ENCODE peak calls at places on chromosomes 12 and 14, in six cellular contexts. Q, D, B, N, I and K are unnamed samples.

GRCh38 chr12:19183121-19183838 is 53.7 kb downstream of the PLEKHA5 start:
- DNase-seq in Q (no peak), D (no peak), B (no peak), N (no peak), I (peak; percentile 45), K (no peak)

GRCh38 chr14:85546390-85546789 is 16.4 kb downstream of the FLRT2 start:
- DNase-seq in Q (no peak), D (no peak), B (no peak), N (no peak), I (no peak), K (no peak)

GRCh38 chr12:43338848-43339526 is 213.0 kb downstream of the ADAMTS20 start:
- DNase-seq in Q (peak; percentile 77), D (no peak), B (peak; percentile 54), N (peak; percentile 31), I (peak; percentile 78), K (no peak)

GRCh38 chr12:64946132-64946829 is 121.8 kb downstream of the TBC1D30 start:
- DNase-seq in Q (peak; percentile 55), D (no peak), B (peak; percentile 18), N (peak; percentile 59), I (no peak), K (peak; percentile 87)

GRCh38 chr14:99654235-99655000 is 9.5 kb downstream of the HHIPL1 start:
- DNase-seq in Q (peak; percentile 82), D (no peak), B (peak; percentile 90), N (peak; percentile 43), I (peak; percentile 45), K (peak; percentile 29)

GRCh38 chr14:78605065-78605762 is 435.0 kb downstream of the NRXN3 start:
- DNase-seq in Q (no peak), D (no peak), B (no peak), N (no peak), I (no peak), K (no peak)

GRCh38 chr12:271165-271564 is 8.5 kb upstream of the SLC6A13 start:
- DNase-seq in Q (no peak), D (no peak), B (no peak), N (no peak), I (no peak), K (no peak)

GRCh38 chr12:32776258-32776657 is 20.6 kb upstream of the YARS2 start:
- DNase-seq in Q (no peak), D (no peak), B (no peak), N (no peak), I (peak; percentile 10), K (no peak)

GRCh38 chr12:6332459-6332858 is 9.4 kb downstream of the TNFRSF1A start:
- DNase-seq in Q (peak; percentile 76), D (no peak), B (no peak), N (no peak), I (peak; percentile 98), K (no peak)

GRCh38 chr12:58657175-58657574 is 263.1 kb downstream of the LRIG3 start:
- DNase-seq in Q (peak; percentile 58), D (no peak), B (no peak), N (no peak), I (no peak), K (no peak)

GRCh38 chr14:94213741-94214140 is 39.6 kb downstream of the PPP4R4 start:
- DNase-seq in Q (no peak), D (no peak), B (no peak), N (no peak), I (no peak), K (no peak)

GRCh38 chr12:9793774-9794395 is 33.2 kb upstream of the CD69 start:
- DNase-seq in Q (no peak), D (no peak), B (no peak), N (no peak), I (no peak), K (no peak)

GRCh38 chr12:7155471-7156034 is 25.4 kb downstream of the CLSTN3 start:
- DNase-seq in Q (no peak), D (no peak), B (peak; percentile 3), N (no peak), I (no peak), K (no peak)

GRCh38 chr12:70809887-70810286 is 110.7 kb downstream of the PTPRR start:
- DNase-seq in Q (no peak), D (no peak), B (no peak), N (no peak), I (no peak), K (no peak)

GRCh38 chr12:57965766-57966165 is 24.4 kb downstream of the ATP23 start:
- DNase-seq in Q (no peak), D (no peak), B (no peak), N (no peak), I (peak; percentile 27), K (no peak)

GRCh38 chr12:45789025-45789424 is 59.5 kb downstream of the ARID2 start:
- DNase-seq in Q (no peak), D (no peak), B (no peak), N (no peak), I (peak; percentile 8), K (no peak)

GRCh38 chr14:65791551-65791981 is 379.0 kb downstream of the FUT8 start:
- DNase-seq in Q (peak; percentile 64), D (no peak), B (peak; percentile 16), N (no peak), I (peak; percentile 89), K (no peak)

GRCh38 chr12:95397566-95397965 is 76.4 kb upstream of the METAP2 start:
- DNase-seq in Q (no peak), D (no peak), B (no peak), N (no peak), I (no peak), K (no peak)

GRCh38 chr12:124442772-124443445 is 124.5 kb downstream of the NCOR2 start:
- DNase-seq in Q (peak; percentile 94), D (no peak), B (no peak), N (no peak), I (no peak), K (no peak)

GRCh38 chr12:38744056-38744455 is 161.3 kb downstream of the CPNE8 start:
- DNase-seq in Q (peak; percentile 64), D (no peak), B (no peak), N (no peak), I (no peak), K (no peak)

GRCh38 chr12:74903522-74903921 is 306.1 kb downstream of the KCNC2 start:
- DNase-seq in Q (peak; percentile 6), D (no peak), B (no peak), N (no peak), I (peak; percentile 48), K (no peak)

GRCh38 chr14:76203086-76204001 is 51.6 kb downstream of the GPATCH2L start:
- DNase-seq in Q (peak; percentile 95), D (no peak), B (peak; percentile 88), N (peak; percentile 7), I (peak; percentile 97), K (no peak)